ENCODE peak calls at places on chromosomes 16 and 17, in five cellular contexts. W, D, Q, U and T are unnamed samples.

GRCh38 chr16:30766922-30767284 is 4.8 kb downstream of the RNF40 start:
- DNase-seq in U (no peak), W (no peak), Q (no peak), D (no peak), T (no peak)

GRCh38 chr16:524274-525011 is 3.1 kb upstream of the CAPN15 start:
- DNase-seq in D (no peak), U (no peak), W (no peak), Q (no peak), T (no peak)

GRCh38 chr16:87847785-87848675 is 21.3 kb downstream of the SLC7A5 start:
- DNase-seq in D (no peak), W (no peak), U (no peak), Q (no peak), T (no peak)

GRCh38 chr17:28925912-28926365 is 23.1 kb upstream of the DHRS13 start:
- DNase-seq in U (peak; percentile 47), Q (no peak), D (no peak), W (no peak), T (peak; percentile 70)

GRCh38 chr17:3893003-3893719 is at the start of gene CAMKK1:
- DNase-seq in W (peak; percentile 44), Q (peak; percentile 45), D (peak; percentile 95), U (no peak), T (peak; percentile 89)

GRCh38 chr17:36728030-36728991 is 126.9 kb downstream of the MRM1 start:
- DNase-seq in U (no peak), W (no peak), Q (no peak), D (peak; percentile 72), T (no peak)

GRCh38 chr16:67676939-67677338 is 10.3 kb downstream of the C16orf86 start:
- DNase-seq in D (no peak), U (no peak), Q (no peak), W (no peak), T (no peak)

GRCh38 chr16:53926209-53926608 is 222.3 kb downstream of the FTO start:
- DNase-seq in U (no peak), D (no peak), W (no peak), Q (no peak), T (no peak)

GRCh38 chr17:27586203-27586701 is 44.7 kb upstream of the LGALS9 start:
- DNase-seq in U (no peak), D (no peak), W (no peak), Q (no peak), T (no peak)

GRCh38 chr17:17422641-17423040 is 54.2 kb upstream of the MED9 start:
- DNase-seq in Q (no peak), W (no peak), D (no peak), U (no peak), T (no peak)

GRCh38 chr16:67148221-67148620 is 2.6 kb downstream of the B3GNT9 start:
- DNase-seq in U (no peak), D (no peak), Q (no peak), W (no peak), T (no peak)

GRCh38 chr17:29930399-29931010 is 477 bp upstream of the SSH2 start:
- DNase-seq in D (no peak), U (no peak), W (no peak), Q (no peak), T (no peak)

GRCh38 chr17:74394977-74395376 is 27.7 kb downstream of the GPR142 start:
- DNase-seq in U (no peak), D (no peak), W (no peak), Q (no peak), T (peak; percentile 67)

GRCh38 chr17:52025231-52025630 is 133.3 kb downstream of the CA10 start:
- DNase-seq in U (no peak), Q (no peak), D (no peak), W (no peak), T (no peak)

GRCh38 chr16:46918905-46919792 is 35.0 kb downstream of the GPT2 start:
- DNase-seq in Q (no peak), W (no peak), D (peak; percentile 52), U (peak; percentile 54), T (no peak)

GRCh38 chr16:58020628-58021521 is 4.7 kb upstream of the MMP15 start:
- DNase-seq in W (no peak), U (no peak), Q (no peak), D (peak; percentile 49), T (peak; percentile 37)

GRCh38 chr16:28292731-28293588 is 635 bp downstream of the SBK1 start:
- DNase-seq in D (no peak), Q (no peak), W (no peak), U (no peak), T (peak; percentile 45)

GRCh38 chr17:4533522-4534502 is 21.4 kb downstream of the MYBBP1A start:
- DNase-seq in U (no peak), Q (no peak), W (no peak), D (peak; percentile 29), T (peak; percentile 31)

GRCh38 chr17:64230551-64231408 is 32.3 kb downstream of the TEX2 start:
- DNase-seq in Q (no peak), U (no peak), W (no peak), D (no peak), T (no peak)
- TF ChIP-seq JUND in Q (no peak), U (no peak), W (no peak), D (no peak), T (no peak)

DNA sequence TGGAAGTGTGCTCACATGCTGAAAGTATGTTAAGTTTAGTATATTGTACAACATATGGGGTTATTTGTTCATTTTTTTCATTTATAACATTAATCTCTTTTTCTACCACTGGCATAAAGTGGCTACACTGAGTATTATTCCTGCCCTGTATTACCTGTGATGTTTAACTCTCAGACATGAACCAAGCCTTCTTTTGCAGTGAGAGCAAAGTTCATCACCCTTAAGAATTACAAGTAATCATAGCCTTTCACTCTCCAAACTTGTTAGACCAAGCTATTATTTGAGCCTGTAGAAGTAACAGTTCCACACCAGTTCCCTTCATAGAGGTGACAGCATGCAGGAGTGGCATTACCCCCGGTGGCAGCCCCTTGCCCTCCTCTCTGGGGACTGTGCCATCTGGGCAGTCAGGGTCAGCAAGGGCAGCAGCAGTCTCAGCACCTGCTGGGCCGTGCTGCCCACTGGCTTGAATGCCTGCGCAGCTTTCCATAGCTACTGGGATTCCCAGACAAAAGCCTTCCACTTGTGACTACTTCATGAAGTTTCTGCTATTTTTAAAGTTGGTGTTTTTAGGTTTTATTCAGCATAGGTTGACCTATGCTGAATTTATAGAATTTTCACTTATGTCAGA is 71.3 kb downstream of the TMC6 start:
- DNase-seq in U (no peak), D (no peak), W (no peak), Q (no peak), T (no peak)
- TF ChIP-seq JUND in U (no peak), D (no peak), W (no peak), Q (no peak), T (no peak)

DNA sequence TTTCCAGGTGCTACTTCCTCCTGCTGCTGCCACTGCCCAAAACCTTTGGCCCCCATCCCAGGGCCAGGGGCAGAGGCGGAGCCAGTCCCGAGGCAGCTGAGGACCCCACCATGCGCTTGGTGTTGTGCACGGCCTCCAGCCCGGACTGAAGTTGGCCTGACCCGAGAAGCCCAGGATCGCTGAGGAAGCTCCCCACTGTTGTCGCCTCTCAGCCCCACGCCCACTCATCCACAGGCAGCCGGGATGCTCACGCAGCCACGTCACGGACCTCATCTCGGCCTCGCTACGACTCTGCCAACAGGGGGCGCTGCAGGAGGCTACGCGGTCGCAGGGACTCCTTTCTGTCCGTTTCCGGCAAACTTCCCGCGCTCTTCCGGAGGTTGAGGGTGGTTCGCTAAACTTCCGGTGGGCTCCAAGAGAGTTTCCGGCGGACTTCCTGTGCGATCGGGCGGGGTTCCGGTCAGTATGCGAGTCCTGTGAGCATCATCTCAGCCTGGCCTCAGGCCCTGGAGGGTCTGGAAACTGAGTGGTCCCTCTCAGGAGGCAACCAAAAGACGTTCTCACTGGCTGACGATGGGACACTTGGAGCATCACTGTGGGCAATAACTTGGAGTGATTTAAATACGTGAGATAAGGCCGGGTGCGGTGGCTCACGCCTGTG is 12.4 kb downstream of the ZG16B start:
- DNase-seq in U (no peak), W (no peak), Q (peak; percentile 98), D (peak; percentile 84), T (no peak)
- TF ChIP-seq JUND in U (no peak), W (peak; percentile 33), Q (no peak), D (no peak), T (no peak)

GRCh38 chr17:80187090-80187489 is 17.3 kb downstream of the CARD14 start:
- DNase-seq in D (no peak), W (no peak), Q (no peak), U (no peak), T (no peak)
- TF ChIP-seq JUND in D (no peak), W (no peak), Q (no peak), U (no peak), T (no peak)

DNA sequence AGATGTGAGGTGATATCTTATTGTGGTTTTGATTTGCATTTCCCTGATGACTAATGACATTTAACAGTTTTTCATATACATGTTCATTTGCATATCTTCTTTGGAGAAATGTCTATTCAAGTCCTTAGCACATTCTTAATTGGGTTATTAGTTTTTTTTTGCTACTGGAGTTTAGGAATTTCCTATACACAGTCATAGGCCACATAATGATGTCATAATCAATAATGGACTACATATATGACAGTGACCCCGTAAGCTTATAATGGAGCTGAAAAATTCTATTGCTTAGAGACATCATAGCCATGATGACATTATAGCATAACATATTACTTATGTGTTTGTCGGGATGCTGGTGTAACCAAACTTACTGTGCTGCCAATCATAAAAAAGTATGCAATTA is 83.7 kb downstream of the ABCA8 start:
- DNase-seq in U (no peak), W (no peak), Q (no peak), D (no peak), T (no peak)
- TF ChIP-seq JUND in U (no peak), W (no peak), Q (no peak), D (no peak), T (no peak)